ENCODE peak calls at places on chromosome 14, in six cellular contexts. H is cardiac muscle cell; S is hepatocyte; T is CD8-positive, alpha-beta T cell; C is fibroblast of lung; Z is gastrocnemius medialis. K is an unnamed sample.

GRCh38 chr14:20606190-20606901 is 15.2 kb upstream of the RNASE12 start:
- DNase-seq in C (peak; percentile 15), H (peak; percentile 71), T (no peak), Z (no peak), S (peak; percentile 83), K (peak; percentile 47)

GRCh38 chr14:56569174-56569573 is 10.4 kb upstream of the TMEM260 start:
- DNase-seq in T (no peak), C (no peak), S (no peak), Z (no peak), H (peak; percentile 7), K (no peak)

GRCh38 chr14:76227450-76228050 is 75.8 kb downstream of the GPATCH2L start:
- DNase-seq in C (peak; percentile 54), Z (no peak), S (peak; percentile 14), T (no peak), H (peak; percentile 81), K (peak; percentile 78)

GRCh38 chr14:72736348-72736747 is 157.6 kb downstream of the DPF3 start:
- DNase-seq in T (no peak), H (no peak), Z (no peak), S (no peak), C (peak; percentile 84), K (no peak)

GRCh38 chr14:35374273-35374681 is 30.3 kb downstream of the NFKBIA start:
- DNase-seq in C (peak; percentile 99), Z (peak; percentile 45), H (peak; percentile 99), T (no peak), S (peak; percentile 77), K (peak; percentile 94)

GRCh38 chr14:22531451-22532344 is 57.3 kb downstream of the DAD1 start:
- DNase-seq in Z (no peak), H (no peak), S (no peak), C (no peak), T (no peak), K (no peak)

GRCh38 chr14:34254596-34254995 is 207.4 kb downstream of the SPTSSA start:
- DNase-seq in T (no peak), H (no peak), C (no peak), Z (no peak), S (no peak), K (peak; percentile 38)

GRCh38 chr14:73785834-73786631 is 65.6 kb upstream of the PTGR2 start:
- DNase-seq in C (peak; percentile 98), T (peak; percentile 44), H (peak; percentile 96), S (peak; percentile 86), Z (peak; percentile 83), K (peak; percentile 84)

GRCh38 chr14:34733245-34733644 is 18.9 kb upstream of the CFL2 start:
- DNase-seq in H (peak; percentile 10), S (no peak), C (peak; percentile 15), Z (no peak), T (no peak), K (peak; percentile 65)

GRCh38 chr14:60251877-60252276 is 2.9 kb downstream of the PPM1A start:
- DNase-seq in Z (no peak), S (no peak), C (no peak), H (no peak), T (no peak), K (peak; percentile 5)
- H3K27ac ChIP-seq in Z (peak overlapping the region; percentile 100), S (peak overlapping the region; percentile 7), C (no peak overlapping the region), H (peak overlapping the region; percentile 99), T (no peak overlapping the region), K (peak overlapping the region; percentile 88)

DNA sequence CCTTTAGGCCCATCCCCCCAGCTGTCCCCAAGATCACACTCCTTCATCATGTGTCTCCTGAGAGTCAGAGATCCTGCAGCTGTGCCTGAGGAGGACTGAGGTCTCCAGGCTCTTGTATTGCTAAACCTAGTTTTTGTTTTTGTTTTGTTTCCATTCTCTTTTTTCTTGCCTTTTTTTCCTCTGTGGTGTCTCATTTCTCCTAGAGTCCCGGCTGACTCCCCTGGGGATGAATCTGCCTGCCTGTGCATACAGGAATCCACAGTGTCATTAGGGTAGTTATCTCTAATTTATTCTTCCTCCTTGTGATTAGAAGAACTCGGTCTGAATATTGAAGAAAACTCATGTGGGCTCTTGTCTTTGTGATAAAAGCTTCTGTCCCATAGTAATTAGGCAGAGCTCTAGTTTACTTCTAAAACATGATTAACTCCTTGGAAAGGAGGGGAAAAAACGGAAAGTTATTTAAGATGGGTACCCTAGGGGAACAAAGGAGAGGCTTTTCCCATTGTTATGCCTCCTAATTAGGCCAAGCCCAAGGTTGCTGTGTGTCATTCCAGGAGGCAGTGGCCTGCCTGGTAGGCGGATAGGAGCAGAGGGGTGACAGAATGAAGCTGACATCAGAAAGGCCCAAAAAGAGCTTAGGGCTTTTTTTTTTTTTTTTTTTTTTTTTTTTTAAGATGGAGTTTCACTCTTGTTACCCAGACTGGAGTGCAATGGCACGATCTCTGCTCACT is 343.1 kb downstream of the ZFP36L1 start:
- DNase-seq in Z (no peak), C (no peak), S (no peak), H (no peak), T (no peak), K (no peak)
- H3K27ac ChIP-seq in Z (no peak overlapping the region), C (no peak overlapping the region), S (peak overlapping the region; percentile 8), H (no peak overlapping the region), T (no peak overlapping the region), K (no peak overlapping the region)

DNA sequence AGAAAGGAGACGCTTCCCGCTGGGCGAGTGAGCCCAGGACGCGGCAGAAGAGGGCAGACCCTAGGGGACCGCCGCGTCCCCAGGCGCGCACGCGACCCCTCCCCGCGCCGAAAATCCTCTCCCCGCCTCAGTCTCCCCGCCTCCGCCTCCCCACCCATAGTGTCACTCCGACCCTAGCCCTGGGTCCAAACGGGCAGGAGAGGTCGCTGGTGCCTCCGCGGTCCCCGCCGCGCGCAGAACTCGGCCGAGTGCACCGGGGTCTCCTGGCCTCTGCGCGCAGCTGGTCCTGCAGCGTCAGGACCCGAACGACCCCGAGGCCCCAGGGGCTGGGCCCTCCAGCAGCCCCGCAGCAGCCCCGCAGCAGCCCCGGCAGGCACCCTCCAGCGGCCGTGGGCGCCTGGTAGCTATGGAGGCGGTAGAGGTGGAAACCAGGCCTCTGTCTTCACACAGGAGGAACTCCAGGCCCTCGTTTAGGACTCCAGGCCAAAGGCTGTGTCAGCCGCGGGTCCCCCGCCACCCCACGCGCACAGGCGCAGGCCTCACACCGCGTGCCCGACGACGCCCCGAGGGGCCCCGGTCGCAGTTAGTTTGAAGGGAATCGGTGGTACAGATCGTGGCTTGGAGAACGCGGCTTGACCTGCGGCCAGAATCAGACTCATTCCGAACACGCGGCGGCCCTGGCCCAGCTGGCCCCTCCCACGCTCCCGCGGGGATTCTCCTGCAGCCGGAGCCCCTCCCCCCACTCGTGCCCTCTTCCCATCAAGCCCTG is 60.0 kb upstream of the EIF5 start:
- DNase-seq in C (no peak), Z (no peak), H (no peak), T (no peak), S (no peak), K (no peak)
- H3K27ac ChIP-seq in C (no peak overlapping the region), Z (no peak overlapping the region), H (no peak overlapping the region), T (no peak overlapping the region), S (no peak overlapping the region), K (no peak overlapping the region)

GRCh38 chr14:24241829-24242443 is 487 bp downstream of the TINF2 start:
- DNase-seq in T (peak; percentile 88), C (peak; percentile 90), S (peak; percentile 98), Z (peak; percentile 86), H (peak; percentile 94), K (peak; percentile 93)

GRCh38 chr14:24249230-24250021 is 7.0 kb upstream of the TINF2 start:
- DNase-seq in H (no peak), C (no peak), S (no peak), T (no peak), Z (no peak), K (no peak)

GRCh38 chr14:24250354-24250753 is 7.9 kb upstream of the TINF2 start:
- DNase-seq in C (no peak), S (no peak), Z (no peak), T (no peak), H (no peak), K (no peak)

GRCh38 chr14:24243336-24243836 is 963 bp upstream of the TINF2 start:
- DNase-seq in H (no peak), T (no peak), S (peak; percentile 63), Z (no peak), C (no peak), K (peak; percentile 13)

GRCh38 chr14:24246765-24247212 is 4.4 kb upstream of the TINF2 start:
- DNase-seq in S (no peak), H (no peak), C (no peak), T (no peak), Z (no peak), K (no peak)
- H3K27ac ChIP-seq in S (no peak overlapping the region), H (no peak overlapping the region), C (no peak overlapping the region), T (no peak overlapping the region), Z (no peak overlapping the region), K (no peak overlapping the region)

GRCh38 chr14:24110060-24110459 is 4.5 kb upstream of the DCAF11 start:
- DNase-seq in Z (no peak), S (no peak), C (no peak), H (no peak), T (no peak), K (peak; percentile 79)
- H3K27ac ChIP-seq in Z (no peak overlapping the region), S (no peak overlapping the region), C (no peak overlapping the region), H (no peak overlapping the region), T (no peak overlapping the region), K (peak overlapping the region; percentile 52)

GRCh38 chr14:36844443-36844842 is 182.8 kb downstream of the PAX9 start:
- DNase-seq in Z (no peak), S (no peak), T (no peak), H (no peak), C (no peak), K (no peak)

GRCh38 chr14:36847366-36847765 is 185.7 kb downstream of the PAX9 start:
- DNase-seq in S (no peak), T (no peak), Z (no peak), H (no peak), C (no peak), K (no peak)

GRCh38 chr14:36845346-36846042 is 183.8 kb downstream of the PAX9 start:
- DNase-seq in C (peak; percentile 12), S (no peak), H (no peak), T (no peak), Z (no peak), K (no peak)

GRCh38 chr14:36848213-36848612 is 186.6 kb downstream of the PAX9 start:
- DNase-seq in C (no peak), S (no peak), H (no peak), T (no peak), Z (no peak), K (no peak)

DNA sequence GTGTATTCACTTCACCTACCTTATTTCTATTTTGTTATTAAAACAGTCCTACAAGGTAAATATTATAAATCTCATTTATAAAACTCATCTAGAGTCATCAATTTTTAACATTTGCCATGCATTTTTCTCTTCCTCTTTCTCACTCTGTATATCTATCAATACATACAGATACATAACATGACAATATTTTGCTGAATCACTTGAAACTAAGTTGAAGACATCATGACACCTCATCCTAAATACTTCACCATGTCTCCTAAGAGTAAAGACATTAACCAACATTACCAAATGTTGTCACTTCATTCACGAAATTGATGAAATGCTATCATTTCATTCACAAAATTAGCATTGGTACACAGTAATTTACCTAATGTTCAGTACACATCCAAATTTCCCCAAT is 181.8 kb downstream of the PAX9 start:
- DNase-seq in T (no peak), C (no peak), Z (no peak), S (no peak), H (no peak), K (no peak)
- H3K27ac ChIP-seq in T (no peak overlapping the region), C (no peak overlapping the region), Z (no peak overlapping the region), S (no peak overlapping the region), H (no peak overlapping the region), K (no peak overlapping the region)